ENCODE peak calls at places on chromosomes 12 and 14, in nine cellular contexts. P is amygdala; N is caudate nucleus; L is NCI-H1092; F is right lobe of liver; A is GM19239; G is stimulated activated CD8-positive, alpha-beta memory T cell treated with anti-CD3 and anti-CD28 coated beads, Interleukin-4, amount 100 ng/mL, for 24 hours; B is activated CD4-positive, alpha-beta T cell treated with anti-CD3 and anti-CD28 coated beads, Interleukin-2, amount 10 ng/mL, durations not matched to agents 24 days and 14 days; X is HepG2. C is an unnamed sample.

GRCh38 chr12:92330654-92331053 is 185.0 kb upstream of the BTG1 start:
- DNase-seq in G (no peak), B (no peak), A (no peak), N (no peak), F (no peak), X (no peak), P (no peak), L (no peak), C (no peak)

GRCh38 chr14:23353433-23353780 is 720 bp upstream of the SLC22A17 start:
- DNase-seq in B (no peak), X (no peak), F (no peak), L (no peak), G (no peak), N (no peak), P (no peak), A (no peak), C (no peak)

GRCh38 chr12:123164710-123165261 is 13.9 kb upstream of the PITPNM2 start:
- DNase-seq in F (no peak), P (no peak), N (no peak), A (no peak), G (no peak), B (no peak), X (no peak), L (no peak), C (no peak)

GRCh38 chr12:132429932-132430643 is 59.9 kb upstream of the FBRSL1 start:
- DNase-seq in A (peak), L (peak), N (no peak), P (no peak), X (no peak), B (peak), G (peak), F (no peak), C (peak)

GRCh38 chr14:90140298-90140955 is 78.6 kb downstream of the KCNK13 start:
- DNase-seq in P (no peak), B (no peak), X (no peak), N (no peak), G (no peak), L (no peak), F (no peak), A (no peak), C (peak)

GRCh38 chr12:6891637-6892036 is 13.0 kb upstream of the LRRC23 start:
- DNase-seq in P (no peak), A (no peak), L (no peak), X (no peak), B (no peak), N (no peak), F (no peak), G (no peak), C (no peak)

GRCh38 chr12:75781532-75782046 is 250.0 kb downstream of the PHLDA1 start:
- DNase-seq in F (no peak), L (no peak), G (no peak), X (no peak), N (no peak), A (no peak), P (no peak), B (no peak), C (peak)

GRCh38 chr12:122471324-122472226 is 29.2 kb downstream of the ZCCHC8 start:
- DNase-seq in F (no peak), A (peak), G (no peak), X (peak), L (peak), B (peak), P (no peak), N (no peak), C (no peak)

GRCh38 chr12:117486840-117487659 is 125.6 kb upstream of the NOS1 start:
- DNase-seq in X (no peak), F (no peak), B (no peak), N (no peak), L (no peak), A (no peak), G (no peak), P (no peak), C (peak)

GRCh38 chr12:104011265-104011664 is 38.7 kb downstream of the GLT8D2 start:
- DNase-seq in L (no peak), A (no peak), N (no peak), X (no peak), G (no peak), F (no peak), B (no peak), P (no peak), C (peak)

GRCh38 chr12:45553204-45553603 is 176.3 kb upstream of the ARID2 start:
- DNase-seq in X (no peak), L (peak), G (no peak), F (no peak), B (peak), P (no peak), N (no peak), A (no peak), C (no peak)

GRCh38 chr14:103136388-103137271 is 13.4 kb downstream of the TNFAIP2 start:
- DNase-seq in G (no peak), P (no peak), F (peak), L (no peak), X (no peak), B (no peak), N (no peak), A (no peak), C (peak)

GRCh38 chr14:61673305-61673704 is 22.0 kb upstream of the HIF1A start:
- DNase-seq in F (no peak), X (no peak), P (no peak), L (no peak), A (no peak), N (no peak), B (no peak), G (no peak), C (no peak)

GRCh38 chr14:50038398-50039119 is 77.8 kb downstream of the VCPKMT start:
- DNase-seq in A (peak), F (no peak), X (peak), G (peak), P (no peak), N (no peak), B (peak), L (no peak), C (peak)

GRCh38 chr14:93027810-93028723 is 87.7 kb downstream of the ITPK1 start:
- DNase-seq in L (no peak), N (no peak), A (no peak), X (no peak), G (no peak), F (no peak), B (no peak), P (no peak), C (no peak)

GRCh38 chr12:47964102-47964723 is 817 bp downstream of the TMEM106C start:
- DNase-seq in B (peak), F (peak), P (no peak), L (no peak), X (no peak), N (no peak), A (no peak), G (no peak), C (no peak)

GRCh38 chr12:132161046-132161781 is 17.0 kb downstream of the NOC4L start:
- DNase-seq in N (no peak), A (no peak), P (no peak), G (no peak), B (no peak), L (no peak), X (no peak), F (peak), C (peak)

GRCh38 chr14:39015360-39015961 is 87.6 kb downstream of the SEC23A start:
- DNase-seq in F (no peak), L (peak), N (no peak), P (no peak), X (peak), B (peak), G (no peak), A (peak), C (no peak)

C was measured in MG63.